ENCODE peak calls at places on chromosomes 3 and 15, in six cellular contexts. One of them, this sample, is unnamed.

GRCh38 chr15:49235446-49236207 is 65.6 kb downstream of the GALK2 start:
- DNase-seq in HS-5: peak
- DNase-seq in T-helper 9 cell: peak
- DNase-seq in cardiac muscle cell: peak
- DNase-seq in non-pigmented ciliary epithelial cell: peak
- DNase-seq in hepatocyte: peak
- DNase-seq in this sample: no peak

GRCh38 chr15:81377871-81378270 is 3.9 kb upstream of the TMC3 start:
- DNase-seq in HS-5: no peak
- DNase-seq in T-helper 9 cell: no peak
- DNase-seq in cardiac muscle cell: no peak
- DNase-seq in non-pigmented ciliary epithelial cell: no peak
- DNase-seq in hepatocyte: no peak
- DNase-seq in this sample: no peak

GRCh38 chr15:37981781-37982180 is 47.3 kb downstream of the TMCO5A start:
- DNase-seq in HS-5: no peak
- DNase-seq in T-helper 9 cell: no peak
- DNase-seq in cardiac muscle cell: peak
- DNase-seq in non-pigmented ciliary epithelial cell: no peak
- DNase-seq in hepatocyte: peak
- DNase-seq in this sample: no peak

GRCh38 chr15:67189326-67190051 is 65.0 kb downstream of the AAGAB start:
- DNase-seq in HS-5: no peak
- DNase-seq in T-helper 9 cell: no peak
- DNase-seq in cardiac muscle cell: no peak
- DNase-seq in non-pigmented ciliary epithelial cell: no peak
- DNase-seq in hepatocyte: no peak
- DNase-seq in this sample: no peak

GRCh38 chr15:49423021-49423420 is at the start of gene FGF7:
- DNase-seq in HS-5: no peak
- DNase-seq in T-helper 9 cell: no peak
- DNase-seq in cardiac muscle cell: peak
- DNase-seq in non-pigmented ciliary epithelial cell: no peak
- DNase-seq in hepatocyte: peak
- DNase-seq in this sample: no peak

GRCh38 chr3:170506556-170506955 is 79.3 kb downstream of the SLC7A14 start:
- DNase-seq in HS-5: no peak
- DNase-seq in T-helper 9 cell: no peak
- DNase-seq in cardiac muscle cell: peak
- DNase-seq in non-pigmented ciliary epithelial cell: no peak
- DNase-seq in hepatocyte: peak
- DNase-seq in this sample: no peak

GRCh38 chr3:73784647-73785420 is 160.1 kb upstream of the PDZRN3 start:
- DNase-seq in HS-5: peak
- DNase-seq in T-helper 9 cell: no peak
- DNase-seq in cardiac muscle cell: no peak
- DNase-seq in non-pigmented ciliary epithelial cell: peak
- DNase-seq in hepatocyte: no peak
- DNase-seq in this sample: no peak

GRCh38 chr3:10438902-10439610 is 66.3 kb downstream of the ATP2B2 start:
- DNase-seq in HS-5: no peak
- DNase-seq in T-helper 9 cell: no peak
- DNase-seq in cardiac muscle cell: no peak
- DNase-seq in non-pigmented ciliary epithelial cell: no peak
- DNase-seq in hepatocyte: no peak
- DNase-seq in this sample: no peak

GRCh38 chr3:109927161-109927560 is 589.8 kb upstream of the DPPA4 start:
- DNase-seq in HS-5: peak
- DNase-seq in T-helper 9 cell: no peak
- DNase-seq in cardiac muscle cell: peak
- DNase-seq in non-pigmented ciliary epithelial cell: peak
- DNase-seq in hepatocyte: peak
- DNase-seq in this sample: no peak

GRCh38 chr3:43034911-43035310 is 55.8 kb downstream of the GASK1A start:
- DNase-seq in HS-5: no peak
- DNase-seq in T-helper 9 cell: no peak
- DNase-seq in cardiac muscle cell: no peak
- DNase-seq in non-pigmented ciliary epithelial cell: no peak
- DNase-seq in hepatocyte: no peak
- DNase-seq in this sample: no peak

GRCh38 chr3:39541917-39542329 is 74.4 kb downstream of the MOBP start:
- DNase-seq in HS-5: no peak
- DNase-seq in T-helper 9 cell: no peak
- DNase-seq in cardiac muscle cell: peak
- DNase-seq in non-pigmented ciliary epithelial cell: no peak
- DNase-seq in hepatocyte: peak
- DNase-seq in this sample: no peak

GRCh38 chr15:25844981-25845680 is 18.0 kb downstream of the ATP10A start:
- DNase-seq in HS-5: no peak
- DNase-seq in T-helper 9 cell: no peak
- DNase-seq in cardiac muscle cell: no peak
- DNase-seq in non-pigmented ciliary epithelial cell: no peak
- DNase-seq in hepatocyte: no peak
- DNase-seq in this sample: no peak

GRCh38 chr3:87260270-87260669 is 16.1 kb downstream of the POU1F1 start:
- DNase-seq in HS-5: peak
- DNase-seq in T-helper 9 cell: peak
- DNase-seq in cardiac muscle cell: peak
- DNase-seq in non-pigmented ciliary epithelial cell: no peak
- DNase-seq in hepatocyte: peak
- DNase-seq in this sample: no peak

GRCh38 chr3:172524611-172525010 is 1.4 kb upstream of the TNFSF10 start:
- DNase-seq in HS-5: no peak
- DNase-seq in T-helper 9 cell: no peak
- DNase-seq in cardiac muscle cell: no peak
- DNase-seq in non-pigmented ciliary epithelial cell: no peak
- DNase-seq in hepatocyte: no peak
- DNase-seq in this sample: no peak

GRCh38 chr15:89630260-89630659 is 25.0 kb downstream of the KIF7 start:
- DNase-seq in HS-5: no peak
- DNase-seq in T-helper 9 cell: no peak
- DNase-seq in cardiac muscle cell: no peak
- DNase-seq in non-pigmented ciliary epithelial cell: no peak
- DNase-seq in hepatocyte: no peak
- DNase-seq in this sample: no peak

GRCh38 chr15:24862726-24863521 is 91.9 kb upstream of the SNRPN start:
- DNase-seq in HS-5: no peak
- DNase-seq in T-helper 9 cell: no peak
- DNase-seq in cardiac muscle cell: no peak
- DNase-seq in non-pigmented ciliary epithelial cell: no peak
- DNase-seq in hepatocyte: no peak
- DNase-seq in this sample: no peak

GRCh38 chr3:21524113-21524512 is 226.9 kb downstream of the ZNF385D start:
- DNase-seq in HS-5: no peak
- DNase-seq in T-helper 9 cell: no peak
- DNase-seq in cardiac muscle cell: no peak
- DNase-seq in non-pigmented ciliary epithelial cell: no peak
- DNase-seq in hepatocyte: no peak
- DNase-seq in this sample: no peak

GRCh38 chr3:112639451-112640332 is 1.3 kb downstream of the CCDC80 start:
- DNase-seq in HS-5: no peak
- DNase-seq in T-helper 9 cell: no peak
- DNase-seq in cardiac muscle cell: peak
- DNase-seq in non-pigmented ciliary epithelial cell: no peak
- DNase-seq in hepatocyte: no peak
- DNase-seq in this sample: no peak

GRCh38 chr3:114732353-114732752 is 414.7 kb downstream of the ZBTB20 start:
- DNase-seq in HS-5: no peak
- DNase-seq in T-helper 9 cell: no peak
- DNase-seq in cardiac muscle cell: no peak
- DNase-seq in non-pigmented ciliary epithelial cell: no peak
- DNase-seq in hepatocyte: no peak
- DNase-seq in this sample: no peak

GRCh38 chr3:143157957-143158548 is 38.5 kb downstream of the CHST2 start:
- DNase-seq in HS-5: no peak
- DNase-seq in T-helper 9 cell: no peak
- DNase-seq in cardiac muscle cell: no peak
- DNase-seq in non-pigmented ciliary epithelial cell: no peak
- DNase-seq in hepatocyte: no peak
- DNase-seq in this sample: no peak

GRCh38 chr3:42684632-42685362 is 540 bp upstream of the KLHL40 start:
- DNase-seq in HS-5: no peak
- DNase-seq in T-helper 9 cell: no peak
- DNase-seq in cardiac muscle cell: no peak
- DNase-seq in non-pigmented ciliary epithelial cell: no peak
- DNase-seq in hepatocyte: no peak
- DNase-seq in this sample: no peak

GRCh38 chr3:98596902-98597500 is 3.6 kb upstream of the CPOX start:
- DNase-seq in HS-5: no peak
- DNase-seq in T-helper 9 cell: no peak
- DNase-seq in cardiac muscle cell: peak
- DNase-seq in non-pigmented ciliary epithelial cell: no peak
- DNase-seq in hepatocyte: peak
- DNase-seq in this sample: no peak

GRCh38 chr3:111919370-111920065 is 59.3 kb upstream of the ABHD10 start:
- DNase-seq in HS-5: no peak
- DNase-seq in T-helper 9 cell: no peak
- DNase-seq in cardiac muscle cell: no peak
- DNase-seq in non-pigmented ciliary epithelial cell: no peak
- DNase-seq in hepatocyte: no peak
- DNase-seq in this sample: no peak

GRCh38 chr3:113847243-113847642 is 8.7 kb downstream of the GRAMD1C start:
- DNase-seq in HS-5: no peak
- DNase-seq in T-helper 9 cell: no peak
- DNase-seq in cardiac muscle cell: no peak
- DNase-seq in non-pigmented ciliary epithelial cell: no peak
- DNase-seq in hepatocyte: no peak
- DNase-seq in this sample: no peak

GRCh38 chr15:70091649-70092461 is 5.9 kb downstream of the TLE3 start:
- DNase-seq in HS-5: no peak
- DNase-seq in T-helper 9 cell: no peak
- DNase-seq in cardiac muscle cell: peak
- DNase-seq in non-pigmented ciliary epithelial cell: no peak
- DNase-seq in hepatocyte: peak
- DNase-seq in this sample: no peak

GRCh38 chr3:100615684-100616083 is 6.3 kb downstream of the ADGRG7 start:
- DNase-seq in HS-5: no peak
- DNase-seq in T-helper 9 cell: no peak
- DNase-seq in cardiac muscle cell: peak
- DNase-seq in non-pigmented ciliary epithelial cell: no peak
- DNase-seq in hepatocyte: no peak
- DNase-seq in this sample: no peak

GRCh38 chr15:81492303-81492702 is 118.3 kb upstream of the TMC3 start:
- DNase-seq in HS-5: no peak
- DNase-seq in T-helper 9 cell: no peak
- DNase-seq in cardiac muscle cell: peak
- DNase-seq in non-pigmented ciliary epithelial cell: no peak
- DNase-seq in hepatocyte: no peak
- DNase-seq in this sample: no peak